ENCODE peak calls at places on chromosomes 16 and 17, in eight cellular contexts. L is thoracic aorta, V is IMR-90, D is K562, M is coronary artery, C is heart left ventricle, P is HL-60, B is cardiac muscle cell. R is an unnamed sample.

GRCh38 chr16:67109407-67110135 is at the start of gene PHAF1:
- DNase-seq in L (peak), V (peak), D (peak), M (peak), C (peak), P (peak), B (peak), R (peak)

GRCh38 chr16:75361936-75362335 is 71.4 kb downstream of the CFDP1 start:
- DNase-seq in L (no peak), V (no peak), D (no peak), M (no peak), C (no peak), P (no peak), B (no peak), R (no peak)

GRCh38 chr16:67248401-67249177 is at the start of gene SLC9A5:
- DNase-seq in L (no peak), V (no peak), D (peak), M (no peak), C (peak), P (no peak), B (peak), R (peak)

GRCh38 chr17:57832711-57833596 is 16.9 kb downstream of the MRPS23 start:
- DNase-seq in L (peak), V (peak), D (peak), M (peak), C (peak), P (peak), B (peak), R (peak)

GRCh38 chr16:24701521-24701951 is 27.9 kb upstream of the TNRC6A start:
- DNase-seq in L (no peak), V (peak), D (no peak), M (no peak), C (no peak), P (no peak), B (no peak), R (no peak)

GRCh38 chr17:66952681-66953638 is 11.5 kb upstream of the CACNG4 start:
- DNase-seq in L (no peak), V (no peak), D (no peak), M (no peak), C (no peak), P (no peak), B (no peak), R (no peak)

GRCh38 chr16:1990336-1991134 is 765 bp downstream of the SYNGR3 start:
- DNase-seq in L (no peak), V (no peak), D (peak), M (no peak), C (no peak), P (no peak), B (peak), R (no peak)

GRCh38 chr17:37483311-37484039 is 6.2 kb upstream of the DUSP14 start:
- DNase-seq in L (no peak), V (peak), D (peak), M (no peak), C (peak), P (no peak), B (no peak), R (no peak)

GRCh38 chr17:40541060-40541872 is 24.0 kb downstream of the CCR7 start:
- DNase-seq in L (no peak), V (no peak), D (no peak), M (peak), C (no peak), P (no peak), B (no peak), R (peak)

GRCh38 chr17:47888293-47888692 is 7.7 kb upstream of the SP2 start:
- DNase-seq in L (no peak), V (no peak), D (no peak), M (no peak), C (no peak), P (no peak), B (no peak), R (no peak)

GRCh38 chr16:50756466-50756865 is 14.6 kb downstream of the CYLD start:
- DNase-seq in L (no peak), V (no peak), D (no peak), M (no peak), C (no peak), P (no peak), B (no peak), R (no peak)

GRCh38 chr16:56977256-56977655 is 12.1 kb upstream of the NLRC5 start:
- DNase-seq in L (no peak), V (no peak), D (no peak), M (no peak), C (no peak), P (no peak), B (no peak), R (no peak)

GRCh38 chr17:83133302-83134121 is 54.1 kb downstream of the METRNL start:
- DNase-seq in L (no peak), V (no peak), D (no peak), M (peak), C (no peak), P (no peak), B (no peak), R (peak)

GRCh38 chr16:16163571-16163970 is 59.7 kb downstream of the ABCC6 start:
- DNase-seq in L (no peak), V (no peak), D (no peak), M (no peak), C (no peak), P (no peak), B (no peak), R (no peak)

GRCh38 chr17:44840936-44841335 is 6.7 kb upstream of the HIGD1B start:
- DNase-seq in L (no peak), V (no peak), D (no peak), M (no peak), C (no peak), P (no peak), B (no peak), R (no peak)

GRCh38 chr16:77057161-77057736 is 133.7 kb upstream of the MON1B start:
- DNase-seq in L (no peak), V (no peak), D (no peak), M (no peak), C (no peak), P (no peak), B (no peak), R (no peak)

GRCh38 chr17:62592305-62593099 is 35.0 kb upstream of the MRC2 start:
- DNase-seq in L (no peak), V (peak), D (no peak), M (no peak), C (no peak), P (no peak), B (no peak), R (no peak)

GRCh38 chr16:4350787-4351659 is at the start of gene PAM16:
- DNase-seq in L (peak), V (peak), D (peak), M (peak), C (peak), P (peak), B (peak), R (peak)

GRCh38 chr16:80824623-80825364 is 20.4 kb upstream of the CDYL2 start:
- DNase-seq in L (no peak), V (peak), D (peak), M (no peak), C (no peak), P (no peak), B (peak), R (no peak)

GRCh38 chr16:4693956-4694663 is 748 bp downstream of the NUDT16L1 start:
- DNase-seq in L (no peak), V (peak), D (peak), M (no peak), C (peak), P (no peak), B (peak), R (peak)

GRCh38 chr16:58503863-58504688 is 4.1 kb downstream of the NDRG4 start:
- DNase-seq in L (no peak), V (no peak), D (no peak), M (peak), C (peak), P (no peak), B (no peak), R (no peak)

GRCh38 chr16:87978127-87978526 is 26.9 kb downstream of the BANP start:
- DNase-seq in L (no peak), V (no peak), D (no peak), M (no peak), C (no peak), P (no peak), B (no peak), R (no peak)

GRCh38 chr16:47060596-47060995 is 83.1 kb downstream of the NETO2 start:
- DNase-seq in L (no peak), V (no peak), D (no peak), M (peak), C (no peak), P (no peak), B (no peak), R (peak)

GRCh38 chr17:73551756-73552155 is 92.5 kb downstream of the SDK2 start:
- DNase-seq in L (no peak), V (no peak), D (no peak), M (no peak), C (no peak), P (no peak), B (no peak), R (no peak)

GRCh38 chr16:66169817-66170216 is 196.7 kb upstream of the CDH5 start:
- DNase-seq in L (no peak), V (no peak), D (no peak), M (peak), C (no peak), P (no peak), B (no peak), R (no peak)

GRCh38 chr17:49789278-49789578 is 747 bp downstream of the KAT7 start:
- DNase-seq in L (no peak), V (no peak), D (no peak), M (no peak), C (no peak), P (no peak), B (no peak), R (no peak)

GRCh38 chr17:49787932-49788442 is 494 bp upstream of the KAT7 start:
- DNase-seq in L (no peak), V (no peak), D (no peak), M (no peak), C (peak), P (peak), B (no peak), R (no peak)

GRCh38 chr17:49793309-49793708 is 4.8 kb downstream of the KAT7 start:
- DNase-seq in L (no peak), V (no peak), D (no peak), M (no peak), C (no peak), P (no peak), B (no peak), R (no peak)

GRCh38 chr17:49784636-49785035 is 3.8 kb upstream of the KAT7 start:
- DNase-seq in L (no peak), V (no peak), D (no peak), M (no peak), C (no peak), P (no peak), B (no peak), R (no peak)

DNA sequence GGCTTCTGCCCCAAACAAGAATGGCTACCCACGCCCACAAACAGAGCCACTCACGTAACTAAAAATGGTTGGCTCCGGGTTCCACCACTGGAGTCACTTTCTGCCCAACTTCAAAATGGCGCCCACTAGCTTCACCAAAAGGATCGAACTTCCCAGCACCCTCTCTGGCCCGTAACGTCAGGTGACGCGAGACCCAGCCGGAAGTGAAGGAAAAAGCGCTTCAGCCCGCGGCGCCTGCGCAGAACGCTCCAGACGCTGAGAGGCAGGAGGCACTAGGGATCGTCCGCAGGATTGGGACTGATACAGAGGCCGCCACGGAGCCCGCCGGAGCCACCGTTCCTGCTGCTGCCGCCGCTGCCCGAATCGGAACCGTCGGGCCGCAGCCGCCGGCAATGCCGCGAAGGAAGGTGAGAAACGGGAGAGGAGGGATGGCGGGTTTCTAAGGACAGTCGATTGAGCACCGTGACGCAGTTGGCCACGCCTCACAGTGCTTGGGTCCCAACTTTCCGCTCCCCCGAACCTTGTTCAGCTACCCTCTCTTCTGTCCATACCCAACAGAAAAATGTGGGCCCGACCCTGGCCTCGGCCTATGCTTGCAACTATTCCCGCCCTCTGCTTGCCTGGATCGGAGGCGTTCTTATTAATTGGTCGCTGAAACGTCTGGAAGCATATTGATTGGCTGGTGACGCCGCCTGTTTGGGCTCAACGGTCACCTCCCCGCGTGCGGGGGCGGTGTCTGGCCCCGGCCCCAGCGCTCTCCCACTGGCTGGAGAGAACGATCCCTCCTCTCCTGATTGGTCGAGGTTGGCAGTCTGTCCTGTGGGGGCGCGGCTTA is at the start of gene KAT7:
- DNase-seq in L (peak), V (peak), D (peak), M (peak), C (peak), P (peak), B (peak), R (peak)
- TF ChIP-seq CTCF in L (no peak), V (peak), D (no peak), M (no peak), C (peak), P (no peak), B (no peak), R (no peak)

GRCh38 chr16:854808-855410 is 54.4 kb upstream of the GNG13 start:
- DNase-seq in L (no peak), V (no peak), D (no peak), M (no peak), C (no peak), P (no peak), B (no peak), R (no peak)

GRCh38 chr16:853306-853705 is 52.8 kb upstream of the GNG13 start:
- DNase-seq in L (no peak), V (no peak), D (no peak), M (no peak), C (no peak), P (no peak), B (no peak), R (no peak)

GRCh38 chr16:852451-853185 is 52.1 kb upstream of the GNG13 start:
- DNase-seq in L (no peak), V (no peak), D (no peak), M (no peak), C (no peak), P (no peak), B (no peak), R (no peak)

GRCh38 chr16:855471-855870 is 54.9 kb upstream of the GNG13 start:
- DNase-seq in L (no peak), V (no peak), D (no peak), M (no peak), C (no peak), P (no peak), B (no peak), R (no peak)

DNA sequence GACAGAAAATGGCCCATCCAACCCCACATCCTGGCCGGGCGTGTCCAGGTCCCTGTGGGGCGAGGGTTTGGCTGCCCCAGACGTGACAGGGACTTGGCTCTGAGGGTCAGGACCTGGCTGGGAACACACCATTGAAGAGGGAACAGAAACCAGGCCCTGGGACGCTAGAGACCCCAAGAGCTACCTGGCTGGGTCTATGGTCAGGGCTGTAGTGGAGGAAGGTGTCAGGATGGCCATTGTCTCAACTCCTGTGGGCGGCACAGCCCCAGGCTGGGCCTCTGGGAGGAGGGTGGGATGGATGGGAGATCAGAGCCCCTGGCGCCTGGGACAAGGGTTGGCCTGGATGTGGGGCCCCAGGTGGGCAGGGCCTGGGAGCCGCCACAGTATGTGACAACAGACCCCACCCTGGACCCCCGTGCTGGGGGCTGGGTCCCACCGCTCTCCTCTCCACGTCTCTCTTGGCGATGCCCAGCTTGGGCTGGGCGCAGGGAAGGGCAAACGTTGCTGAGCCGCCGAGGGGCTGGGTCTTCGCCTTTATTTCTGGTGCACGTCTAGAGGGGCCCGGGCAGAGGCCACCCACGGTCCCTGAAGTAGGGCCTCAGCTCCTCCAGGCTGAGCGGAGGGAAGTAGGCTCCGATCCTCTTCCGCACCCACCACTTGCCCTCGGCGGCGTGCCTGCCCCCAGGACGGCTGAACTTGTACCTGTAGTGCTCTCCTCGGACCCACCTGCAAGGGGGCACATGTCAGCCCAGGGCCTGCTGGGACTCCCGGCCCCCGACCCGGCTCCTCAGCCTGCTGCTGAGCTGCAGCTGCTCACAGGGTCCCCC is 53.7 kb upstream of the GNG13 start:
- DNase-seq in L (no peak), V (no peak), D (no peak), M (no peak), C (no peak), P (no peak), B (no peak), R (no peak)
- H3K27ac ChIP-seq in L (no peak), V (no peak), D (no peak), M (no peak), C (no peak), P (no peak), B (no peak), R (no peak)

GRCh38 chr16:30997000-30997886 is 12.2 kb downstream of the HSD3B7 start:
- DNase-seq in L (peak), V (peak), D (peak), M (peak), C (peak), P (peak), B (peak), R (peak)
- TF ChIP-seq CTCF in L (no peak), V (no peak), D (no peak), M (no peak), C (no peak), P (no peak), B (no peak), R (no peak)

GRCh38 chr17:68391561-68392268 is 65.6 kb downstream of the WIPI1 start:
- DNase-seq in L (no peak), V (no peak), D (no peak), M (peak), C (no peak), P (no peak), B (no peak), R (no peak)
- H3K27ac ChIP-seq in L (peak), V (no peak), D (no peak), M (peak), C (no peak), P (no peak), B (no peak), R (peak)

DNA sequence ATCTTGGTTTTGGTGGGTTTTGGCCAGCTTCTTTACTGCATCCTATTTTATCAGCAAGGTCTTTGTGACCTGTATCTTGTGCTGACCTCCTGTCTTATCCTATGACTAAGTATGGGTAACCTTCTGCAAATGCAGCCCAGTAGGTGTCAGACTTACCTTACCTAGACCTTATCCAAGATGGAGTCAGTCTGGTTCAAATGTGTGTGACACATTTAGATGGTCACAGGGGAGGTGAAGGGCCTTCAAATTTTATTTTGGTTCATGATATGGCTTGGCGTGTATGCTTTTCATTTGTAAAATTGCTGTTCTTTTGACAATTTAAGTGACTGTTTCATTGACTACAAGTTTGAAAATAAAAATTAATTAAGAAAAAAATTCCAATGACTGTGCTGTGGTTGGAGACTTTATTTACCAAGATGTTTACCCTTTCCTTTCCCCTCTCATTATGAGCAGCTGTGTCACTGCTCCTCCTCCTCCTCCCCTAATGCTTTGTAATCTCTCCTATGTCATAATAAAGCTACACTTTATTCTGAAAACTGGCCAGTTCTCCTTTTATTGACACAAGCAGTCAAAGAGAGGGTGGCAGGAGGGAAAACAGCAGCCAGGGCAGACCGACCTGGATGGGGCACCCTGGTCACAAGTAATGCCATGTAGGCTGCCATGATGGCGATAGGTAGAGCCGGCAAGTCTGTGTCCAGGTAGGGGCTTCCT is 49.4 kb downstream of the TNFRSF13B start:
- DNase-seq in L (no peak), V (peak), D (no peak), M (no peak), C (no peak), P (no peak), B (no peak), R (peak)
- TF ChIP-seq CTCF in L (no peak), V (peak), D (peak), M (no peak), C (no peak), P (no peak), B (no peak), R (peak)

GRCh38 chr17:50346313-50347086 is 574 bp downstream of the XYLT2 start:
- DNase-seq in L (no peak), V (no peak), D (peak), M (no peak), C (peak), P (peak), B (peak), R (peak)
- H3K27ac ChIP-seq in L (no peak), V (peak), D (peak), M (peak), C (peak), P (peak), B (peak), R (peak)

GRCh38 chr17:33927732-33928133 is 327.4 kb upstream of the CCL2 start:
- DNase-seq in L (no peak), V (peak), D (peak), M (no peak), C (no peak), P (no peak), B (peak), R (no peak)
- TF ChIP-seq CTCF in L (no peak), V (no peak), D (peak), M (no peak), C (peak), P (no peak), B (no peak), R (no peak)